ENCODE peak calls at places on chromosomes 7 and 10, in six cellular contexts. V, A, C, J, U and P are unnamed samples.

GRCh38 chr7:977326-978048 is 2.1 kb upstream of the COX19 start:
- DNase-seq in V (peak; percentile 46), A (no peak), C (peak; percentile 87), J (peak; percentile 80), U (no peak), P (no peak)

GRCh38 chr7:28958235-28958945 is at the start of gene TRIL:
- DNase-seq in V (peak; percentile 50), A (peak; percentile 25), C (peak; percentile 57), J (peak; percentile 46), U (peak; percentile 85), P (no peak)

GRCh38 chr7:134992626-134993179 is 6.4 kb downstream of the AGBL3 start:
- DNase-seq in V (peak; percentile 52), A (no peak), C (no peak), J (no peak), U (peak; percentile 28), P (no peak)

GRCh38 chr10:121511943-121512342 is 86.3 kb downstream of the FGFR2 start:
- DNase-seq in V (no peak), A (no peak), C (no peak), J (no peak), U (no peak), P (no peak)

GRCh38 chr7:19969859-19970493 is 196.6 kb upstream of the TMEM196 start:
- DNase-seq in V (no peak), A (no peak), C (no peak), J (no peak), U (no peak), P (no peak)

GRCh38 chr7:84042110-84042539 is 152.5 kb downstream of the SEMA3A start:
- DNase-seq in V (peak; percentile 84), A (no peak), C (no peak), J (no peak), U (no peak), P (no peak)

GRCh38 chr7:31129067-31129466 is 77.0 kb downstream of the ADCYAP1R1 start:
- DNase-seq in V (no peak), A (no peak), C (no peak), J (no peak), U (no peak), P (no peak)

GRCh38 chr7:45155357-45155900 is 2.2 kb upstream of the RAMP3 start:
- DNase-seq in V (no peak), A (no peak), C (no peak), J (no peak), U (no peak), P (no peak)

GRCh38 chr10:99870051-99870730 is 87.8 kb downstream of the ABCC2 start:
- DNase-seq in V (no peak), A (no peak), C (no peak), J (no peak), U (no peak), P (no peak)

GRCh38 chr7:76293407-76293901 is 9.0 kb upstream of the HSPB1 start:
- DNase-seq in V (no peak), A (no peak), C (no peak), J (no peak), U (peak; percentile 87), P (no peak)

GRCh38 chr10:96686514-96686913 is 33.8 kb downstream of the PIK3AP1 start:
- DNase-seq in V (no peak), A (no peak), C (no peak), J (no peak), U (no peak), P (no peak)

GRCh38 chr10:121260383-121260782 is 337.9 kb downstream of the FGFR2 start:
- DNase-seq in V (no peak), A (no peak), C (no peak), J (no peak), U (no peak), P (no peak)

GRCh38 chr7:87411186-87411585 is 64.3 kb downstream of the ABCB4 start:
- DNase-seq in V (peak; percentile 10), A (no peak), C (no peak), J (no peak), U (no peak), P (no peak)

DNA sequence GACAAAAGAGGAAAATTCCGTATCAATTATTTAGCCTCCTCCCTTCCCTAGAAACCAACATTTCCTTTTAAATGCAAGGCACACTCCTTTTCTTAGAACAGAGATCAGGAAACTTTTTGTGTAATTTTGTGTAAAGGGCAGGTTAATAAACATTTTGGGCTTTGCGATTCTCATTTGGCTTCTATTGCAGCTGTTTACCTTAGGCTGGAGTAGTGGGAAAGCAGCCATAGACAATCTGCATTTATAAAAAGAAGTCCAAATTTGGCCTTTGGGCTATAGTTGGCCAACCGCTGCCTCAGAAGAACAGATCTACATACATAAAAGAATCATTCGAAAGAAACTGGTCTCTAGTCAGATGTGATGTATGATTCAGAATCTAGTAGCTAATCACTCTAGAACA is 35.3 kb downstream of the NAMPT start:
- DNase-seq in V (no peak), A (no peak), C (no peak), J (no peak), U (no peak), P (no peak)
- H3K4me3 ChIP-seq in V (no peak overlapping the region), A (no peak overlapping the region), C (no peak overlapping the region), J (no peak overlapping the region), U (no peak overlapping the region), P (no peak overlapping the region)

GRCh38 chr7:104779888-104780287 is 234.1 kb upstream of the KMT2E start:
- DNase-seq in V (no peak), A (no peak), C (no peak), J (no peak), U (no peak), P (no peak)
- H3K4me1 ChIP-seq in V (no peaks in the 10 kb centered on the region), A (no peaks in the 10 kb centered on the region), C (no peaks in the 10 kb centered on the region), J (no peaks in the 10 kb centered on the region), U (no peaks in the 10 kb centered on the region), P (no peaks in the 10 kb centered on the region)

DNA sequence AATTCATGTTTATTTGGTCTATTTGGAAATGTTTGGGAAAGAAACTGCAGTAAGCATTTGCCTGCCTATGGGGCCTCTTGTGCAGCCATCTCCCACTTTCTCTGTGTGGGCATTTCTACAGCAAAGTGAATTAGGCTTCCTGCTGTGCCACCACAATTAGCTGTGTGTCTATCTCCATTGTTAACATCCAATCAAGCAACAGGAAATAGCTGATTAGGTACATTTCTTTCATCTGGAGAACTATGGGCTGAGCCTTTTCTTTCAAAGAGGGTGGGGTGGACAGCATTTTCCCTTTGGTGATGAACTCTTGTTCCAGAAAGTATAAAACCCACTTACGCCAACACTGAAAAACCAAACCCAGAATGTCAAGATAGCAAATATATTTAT is 640.0 kb downstream of the ACTR3B start:
- DNase-seq in V (no peak), A (no peak), C (no peak), J (no peak), U (no peak), P (no peak)
- TF ChIP-seq POLR2A in V (no peak), A (no peak), C (no peak), J (no peak), U (no peak), P (no peak)

GRCh38 chr7:8192897-8193296 is 69.1 kb downstream of the ICA1 start:
- DNase-seq in V (no peak), A (no peak), C (no peak), J (no peak), U (no peak), P (no peak)

GRCh38 chr7:8185907-8186306 is 76.1 kb downstream of the ICA1 start:
- DNase-seq in V (no peak), A (no peak), C (no peak), J (no peak), U (no peak), P (no peak)

GRCh38 chr7:8184241-8184640 is 77.7 kb downstream of the ICA1 start:
- DNase-seq in V (no peak), A (no peak), C (no peak), J (no peak), U (no peak), P (no peak)

GRCh38 chr7:8190121-8190895 is 71.7 kb downstream of the ICA1 start:
- DNase-seq in V (peak; percentile 54), A (peak; percentile 21), C (peak; percentile 64), J (peak; percentile 43), U (peak; percentile 38), P (no peak)

DNA sequence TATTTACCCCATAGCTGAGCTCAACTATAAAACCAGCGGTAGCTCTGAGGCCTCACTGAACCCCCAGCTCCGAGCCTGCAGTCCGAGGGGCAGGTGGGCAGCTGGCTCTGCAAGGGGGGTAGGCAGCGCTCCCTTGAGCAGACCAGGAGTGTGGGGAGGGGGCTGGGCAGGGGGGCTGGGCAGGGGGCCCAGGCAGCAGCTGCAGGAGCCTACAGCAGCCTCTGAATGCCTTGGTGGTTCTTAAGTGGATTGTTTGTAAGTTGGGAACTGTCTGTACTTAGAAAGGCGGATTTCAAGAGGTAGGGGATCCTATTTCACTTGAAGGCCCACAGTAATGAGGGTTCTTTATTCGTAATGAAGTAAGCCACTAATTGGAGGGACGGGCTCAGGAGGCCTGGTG is 72.4 kb downstream of the ICA1 start:
- DNase-seq in V (no peak), A (no peak), C (no peak), J (no peak), U (no peak), P (no peak)
- H3K4me3 ChIP-seq in V (no peak overlapping the region), A (no peak overlapping the region), C (no peak overlapping the region), J (no peak overlapping the region), U (no peak overlapping the region), P (no peak overlapping the region)

DNA sequence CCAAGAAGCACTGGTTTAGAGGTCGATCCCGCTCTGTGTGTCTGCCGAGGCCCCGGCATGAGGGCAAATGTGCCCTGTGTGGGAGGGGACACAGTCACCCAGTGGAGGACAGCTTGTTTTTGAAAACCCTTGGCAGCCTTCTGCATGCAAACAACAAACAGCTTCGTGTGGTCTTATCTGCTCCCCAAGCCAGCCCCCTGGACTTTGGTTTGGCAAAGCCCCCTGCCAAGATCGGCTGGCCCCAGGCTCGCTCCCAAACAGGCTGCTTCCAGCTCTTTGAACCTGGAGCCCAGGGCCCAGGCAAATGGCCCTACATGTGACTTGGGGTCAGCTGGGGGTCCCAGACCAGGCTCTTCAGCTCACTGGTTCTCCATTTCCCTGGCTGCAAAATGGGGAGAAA is 2.9 kb downstream of the ELN start:
- DNase-seq in V (no peak), A (no peak), C (no peak), J (no peak), U (no peak), P (no peak)
- H3K4me1 ChIP-seq in V (peaks cover 34% of the 10 kb centered on the region), A (peaks cover 95% of the 10 kb centered on the region), C (peaks cover 4% of the 10 kb centered on the region), J (peaks cover 78% of the 10 kb centered on the region), U (peaks cover 44% of the 10 kb centered on the region), P (peaks cover 39% of the 10 kb centered on the region)

DNA sequence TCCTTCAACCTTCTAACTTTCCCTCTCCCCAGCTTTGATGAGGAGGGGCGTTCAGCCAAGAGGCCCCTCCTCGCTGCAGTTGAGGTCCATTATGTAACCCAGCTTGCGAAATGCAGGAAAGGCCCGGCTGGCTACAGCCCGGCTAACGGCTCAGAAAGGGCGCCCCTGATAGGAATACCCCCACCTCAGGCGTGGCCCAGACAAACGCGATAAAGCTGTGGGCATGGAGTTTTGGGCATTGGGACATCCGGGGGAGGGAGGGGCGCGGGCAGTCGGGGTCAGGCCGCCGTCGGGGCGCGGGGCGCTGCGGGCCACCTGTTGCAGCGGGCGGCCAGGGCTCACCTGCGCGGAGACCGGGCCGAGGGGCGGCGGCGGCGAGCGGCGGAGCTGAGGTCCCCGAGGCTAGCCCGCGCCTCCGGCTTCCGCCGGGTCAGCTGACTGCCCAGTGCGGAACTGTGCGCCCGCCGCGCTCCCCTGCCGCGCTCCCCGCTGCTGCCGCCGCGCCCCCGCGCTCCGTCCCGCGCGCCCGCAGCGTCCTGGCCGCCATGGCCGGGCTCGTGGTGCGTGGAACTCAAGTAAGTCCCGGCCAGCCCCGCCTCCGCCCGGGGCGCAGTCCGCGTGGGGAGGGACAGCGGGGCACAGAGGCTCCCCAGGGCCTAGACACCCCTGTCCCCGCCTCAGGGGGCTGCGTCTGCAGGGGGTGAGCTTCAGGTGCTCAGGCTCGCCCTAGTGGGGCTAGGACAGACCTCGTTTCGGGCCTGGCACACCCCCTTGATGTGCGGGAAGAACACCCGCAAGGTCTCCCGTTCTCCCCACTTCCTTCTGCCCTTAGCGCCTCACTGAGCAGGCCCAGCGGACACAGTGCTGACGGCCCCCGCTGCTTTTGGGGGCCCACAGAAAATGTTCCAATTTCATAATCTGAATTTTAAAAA is at the start of gene LRMDA:
- DNase-seq in V (no peak), A (peak; percentile 20), C (peak; percentile 77), J (peak; percentile 59), U (peak; percentile 61), P (no peak)
- TF ChIP-seq POLR2A in V (no peak), A (no peak), C (peak; percentile 72), J (peak; percentile 44), U (no peak), P (peak; percentile 10)